ENCODE peak calls at places on chromosomes 16 and 17, in seven cellular contexts. I, K, B, T, U, M and F are unnamed samples.

GRCh38 chr17:2710804-2711607 is 558 bp downstream of the CLUH start:
- DNase-seq in I (peak; percentile 67), K (peak; percentile 58), B (no peak), T (peak; percentile 39), U (peak; percentile 52), M (no peak), F (no peak)

GRCh38 chr16:30367349-30368009 is 2.8 kb downstream of the TBC1D10B start:
- DNase-seq in I (no peak), K (no peak), B (no peak), T (no peak), U (no peak), M (no peak), F (no peak)

GRCh38 chr17:30495586-30495985 is 18.4 kb downstream of the GOSR1 start:
- DNase-seq in I (no peak), K (no peak), B (no peak), T (no peak), U (peak; percentile 14), M (no peak), F (no peak)

GRCh38 chr17:28895794-28896447 is 1.6 kb downstream of the FLOT2 start:
- DNase-seq in I (no peak), K (no peak), B (no peak), T (no peak), U (no peak), M (no peak), F (no peak)

GRCh38 chr16:28324887-28325279 is 32.6 kb downstream of the SBK1 start:
- DNase-seq in I (no peak), K (no peak), B (no peak), T (no peak), U (no peak), M (no peak), F (no peak)

GRCh38 chr17:65638221-65638940 is 76.9 kb upstream of the AXIN2 start:
- DNase-seq in I (peak; percentile 32), K (no peak), B (no peak), T (no peak), U (no peak), M (no peak), F (no peak)

GRCh38 chr16:65038125-65038524 is 83.7 kb downstream of the CDH11 start:
- DNase-seq in I (no peak), K (no peak), B (no peak), T (no peak), U (peak; percentile 82), M (no peak), F (no peak)

GRCh38 chr17:75731716-75732498 is 10.6 kb downstream of the ITGB4 start:
- DNase-seq in I (no peak), K (peak; percentile 90), B (no peak), T (no peak), U (no peak), M (no peak), F (no peak)

GRCh38 chr16:74836111-74836671 is 61.6 kb upstream of the FA2H start:
- DNase-seq in I (no peak), K (no peak), B (no peak), T (no peak), U (no peak), M (no peak), F (no peak)

GRCh38 chr17:41098476-41098875 is 534 bp upstream of the KRTAP4-8 start:
- DNase-seq in I (no peak), K (no peak), B (no peak), T (no peak), U (no peak), M (no peak), F (no peak)